ENCODE peak calls at places on chromosome 13, in ten cellular contexts. R is BJ; C is pancreas; A is effector CD4-positive, alpha-beta T cell; O is activated gamma-delta T cell treated with Interleukin-2 at 50 U/mL for 16 hours; V is NCI-H1436; H is fibroblast of mammary gland; X is hypothalamus; L is NCI-H1417; S is A549. N is an unnamed sample.
A peak's percentile ranks its signal among the peaks of the same experiment; 100 is the strongest.

GRCh38 chr13:49213997-49214916 is 5.9 kb upstream of the MLNR start:
- DNase-seq in H (no peak), X (no peak), V (no peak), C (no peak), O (no peak), R (no peak), A (no peak), L (no peak), S (no peak), N (no peak)

GRCh38 chr13:60162096-60162495 is 1.6 kb downstream of the DIAPH3 start:
- DNase-seq in A (no peak), H (peak; percentile 5), X (no peak), V (no peak), C (no peak), R (no peak), S (no peak), O (no peak), L (no peak), N (peak; percentile 67)

GRCh38 chr13:113090415-113090770 is 15.2 kb upstream of the F7 start:
- DNase-seq in R (no peak), A (no peak), S (no peak), L (no peak), V (no peak), O (no peak), C (no peak), H (no peak), X (no peak), N (no peak)

GRCh38 chr13:29065142-29065541 is 245.0 kb downstream of the MTUS2 start:
- DNase-seq in L (no peak), V (no peak), H (no peak), C (no peak), X (no peak), O (no peak), R (no peak), S (no peak), A (no peak), N (no peak)

GRCh38 chr13:112895521-112896465 is 73.2 kb upstream of the MCF2L start:
- DNase-seq in L (no peak), H (no peak), R (no peak), C (no peak), V (no peak), O (no peak), X (no peak), A (no peak), S (no peak), N (no peak)

GRCh38 chr13:102675115-102675514 is 19.7 kb downstream of the METTL21C start:
- DNase-seq in R (no peak), C (no peak), X (no peak), S (no peak), H (no peak), A (no peak), V (no peak), L (no peak), O (no peak), N (no peak)

GRCh38 chr13:62643799-62644484 is 1228.3 kb upstream of the PCDH20 start:
- DNase-seq in H (no peak), C (no peak), X (no peak), R (no peak), A (no peak), S (no peak), L (no peak), V (no peak), O (no peak), N (no peak)

GRCh38 chr13:97043302-97043701 is 49.0 kb upstream of the OXGR1 start:
- DNase-seq in C (no peak), O (no peak), H (peak; percentile 96), V (no peak), A (no peak), S (no peak), L (no peak), X (no peak), R (peak; percentile 65), N (peak; percentile 96)

GRCh38 chr13:91264484-91264883 is 83.0 kb upstream of the MIR17HG start:
- DNase-seq in C (no peak), O (no peak), H (no peak), V (no peak), S (no peak), L (no peak), X (no peak), R (no peak), A (no peak), N (no peak)

GRCh38 chr13:36475468-36475867 is 43.2 kb downstream of the CCNA1 start:
- DNase-seq in O (no peak), H (peak; percentile 28), R (no peak), X (no peak), A (no peak), L (peak; percentile 1), V (no peak), S (peak; percentile 7), C (no peak), N (peak; percentile 31)

GRCh38 chr13:46051958-46052313 is 610 bp downstream of the ZC3H13 start:
- DNase-seq in A (no peak), H (peak; percentile 22), V (no peak), C (no peak), R (no peak), X (no peak), S (no peak), O (no peak), L (no peak), N (no peak)

GRCh38 chr13:98370806-98371553 is 193.9 kb upstream of the RNF113B start:
- DNase-seq in A (no peak), S (no peak), R (peak; percentile 77), H (peak; percentile 69), V (no peak), X (no peak), L (no peak), C (peak; percentile 69), O (no peak), N (peak; percentile 75)

GRCh38 chr13:91133941-91134772 is 213.3 kb upstream of the MIR17HG start:
- DNase-seq in H (peak; percentile 71), O (peak; percentile 4), L (peak; percentile 46), A (no peak), X (peak; percentile 1), S (peak; percentile 57), V (peak; percentile 0), R (no peak), C (no peak), N (peak; percentile 54)

GRCh38 chr13:29702912-29703351 is 107.4 kb upstream of the SLC7A1 start:
- DNase-seq in C (no peak), V (no peak), R (peak; percentile 91), S (peak; percentile 1), H (peak; percentile 93), O (no peak), A (no peak), L (no peak), X (no peak), N (peak; percentile 91)

GRCh38 chr13:112754281-112755025 is 64.6 kb downstream of the ATP11A start:
- DNase-seq in O (no peak), A (no peak), X (no peak), C (no peak), V (no peak), S (no peak), R (no peak), H (no peak), L (no peak), N (no peak)

GRCh38 chr13:36778083-36778671 is 40.8 kb upstream of the RFXAP start:
- DNase-seq in X (no peak), V (no peak), C (no peak), S (no peak), H (peak; percentile 12), L (no peak), O (no peak), A (no peak), R (peak; percentile 9), N (peak; percentile 71)

GRCh38 chr13:46668302-46668720 is 115.3 kb downstream of the LRCH1 start:
- DNase-seq in V (no peak), S (no peak), A (no peak), O (no peak), L (no peak), H (peak; percentile 91), R (peak; percentile 54), C (no peak), X (no peak), N (peak; percentile 93)

GRCh38 chr13:19070398-19070735 is 111.3 kb downstream of the TUBA3C start:
- DNase-seq in C (no peak), R (no peak), X (no peak), L (no peak), A (no peak), H (no peak), S (no peak), O (no peak), V (no peak), N (no peak)